ENCODE peak calls at places on chromosomes 4 and X, in seven cellular contexts. S, O, E, Z, K, P and I are unnamed samples.
A peak's percentile ranks its signal among the peaks of the same experiment; 100 is the strongest.

GRCh38 chrX:150429577-150429976 is 66.5 kb downstream of the MAMLD1 start:
- DNase-seq in S (no peak), O (no peak), E (no peak), Z (no peak), K (peak; percentile 86), P (no peak), I (no peak)

GRCh38 chrX:6026980-6027379 is 201.7 kb downstream of the NLGN4X start:
- DNase-seq in S (no peak), O (no peak), E (no peak), Z (no peak), K (no peak), P (no peak), I (no peak)

GRCh38 chr4:18366762-18367358 is 345.3 kb upstream of the LCORL start:
- DNase-seq in S (no peak), O (no peak), E (no peak), Z (no peak), K (peak; percentile 6), P (no peak), I (no peak)

GRCh38 chr4:169975837-169976796 is 50.1 kb downstream of the MFAP3L start:
- DNase-seq in S (no peak), O (no peak), E (no peak), Z (no peak), K (no peak), P (no peak), I (no peak)

GRCh38 chrX:20311505-20311904 is 44.8 kb upstream of the RPS6KA3 start:
- DNase-seq in S (no peak), O (no peak), E (no peak), Z (no peak), K (no peak), P (no peak), I (no peak)

GRCh38 chr4:67713531-67714247 is 12.7 kb upstream of the UBA6 start:
- DNase-seq in S (no peak), O (no peak), E (no peak), Z (no peak), K (peak; percentile 79), P (no peak), I (no peak)

GRCh38 chr4:110735691-110736090 is 112.8 kb upstream of the PITX2 start:
- DNase-seq in S (no peak), O (no peak), E (no peak), Z (no peak), K (peak; percentile 33), P (no peak), I (no peak)

GRCh38 chr4:166622425-166622977 is 611.8 kb downstream of the SPOCK3 start:
- DNase-seq in S (no peak), O (no peak), E (no peak), Z (no peak), K (no peak), P (no peak), I (no peak)

GRCh38 chr4:24104173-24104572 is 214.3 kb upstream of the PPARGC1A start:
- DNase-seq in S (no peak), O (no peak), E (no peak), Z (no peak), K (peak; percentile 55), P (no peak), I (no peak)

GRCh38 chrX:152915541-152916241 is 17.8 kb downstream of the ZNF185 start:
- DNase-seq in S (no peak), O (no peak), E (no peak), Z (no peak), K (peak; percentile 79), P (no peak), I (peak; percentile 15)

GRCh38 chr4:158787718-158788441 is 19.1 kb downstream of the FNIP2 start:
- DNase-seq in S (no peak), O (no peak), E (no peak), Z (no peak), K (no peak), P (no peak), I (no peak)

GRCh38 chr4:158791588-158791987 is 22.8 kb downstream of the FNIP2 start:
- DNase-seq in S (no peak), O (no peak), E (no peak), Z (no peak), K (no peak), P (no peak), I (no peak)

GRCh38 chr4:158793021-158793420 is 24.2 kb downstream of the FNIP2 start:
- DNase-seq in S (no peak), O (no peak), E (no peak), Z (no peak), K (no peak), P (no peak), I (no peak)

GRCh38 chr4:158788608-158789007 is 19.8 kb downstream of the FNIP2 start:
- DNase-seq in S (no peak), O (no peak), E (no peak), Z (no peak), K (no peak), P (no peak), I (no peak)

GRCh38 chr4:158789853-158790252 is 21.0 kb downstream of the FNIP2 start:
- DNase-seq in S (no peak), O (no peak), E (no peak), Z (no peak), K (no peak), P (no peak), I (no peak)
- H3K4me1 ChIP-seq in S (peaks cover 39% of the 10 kb centered on the region), O (peaks cover 14% of the 10 kb centered on the region), E (peaks cover 46% of the 10 kb centered on the region), Z (peaks cover 9% of the 10 kb centered on the region), K (peaks cover 5% of the 10 kb centered on the region), P (peaks cover 39% of the 10 kb centered on the region), I (peaks cover 95% of the 10 kb centered on the region)

DNA sequence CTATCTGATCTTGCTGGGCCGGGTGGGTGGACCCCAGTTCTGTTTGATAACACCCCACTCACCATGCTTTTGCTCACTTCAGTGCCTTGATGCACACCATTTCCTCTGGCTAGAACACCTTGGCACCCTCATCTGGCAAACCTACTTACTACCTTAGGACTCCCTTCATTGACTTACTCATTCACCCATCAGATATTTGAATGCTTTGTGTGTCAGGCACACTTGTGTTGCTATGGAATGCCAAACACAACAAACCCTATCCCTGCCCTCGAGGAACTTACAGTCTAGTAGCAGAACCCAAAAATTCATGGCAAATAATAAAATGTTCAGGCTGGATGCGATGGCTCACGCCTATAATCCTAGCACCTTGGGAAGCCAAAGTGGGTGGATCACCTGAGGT is 13.9 kb downstream of the CCNG2 start:
- DNase-seq in S (no peak), O (no peak), E (no peak), Z (no peak), K (no peak), P (no peak), I (no peak)
- H3K4me1 ChIP-seq in S (no peaks in the 10 kb centered on the region), O (no peaks in the 10 kb centered on the region), E (no peaks in the 10 kb centered on the region), Z (no peaks in the 10 kb centered on the region), K (peaks cover 10% of the 10 kb centered on the region), P (no peaks in the 10 kb centered on the region), I (peaks cover 6% of the 10 kb centered on the region)

DNA sequence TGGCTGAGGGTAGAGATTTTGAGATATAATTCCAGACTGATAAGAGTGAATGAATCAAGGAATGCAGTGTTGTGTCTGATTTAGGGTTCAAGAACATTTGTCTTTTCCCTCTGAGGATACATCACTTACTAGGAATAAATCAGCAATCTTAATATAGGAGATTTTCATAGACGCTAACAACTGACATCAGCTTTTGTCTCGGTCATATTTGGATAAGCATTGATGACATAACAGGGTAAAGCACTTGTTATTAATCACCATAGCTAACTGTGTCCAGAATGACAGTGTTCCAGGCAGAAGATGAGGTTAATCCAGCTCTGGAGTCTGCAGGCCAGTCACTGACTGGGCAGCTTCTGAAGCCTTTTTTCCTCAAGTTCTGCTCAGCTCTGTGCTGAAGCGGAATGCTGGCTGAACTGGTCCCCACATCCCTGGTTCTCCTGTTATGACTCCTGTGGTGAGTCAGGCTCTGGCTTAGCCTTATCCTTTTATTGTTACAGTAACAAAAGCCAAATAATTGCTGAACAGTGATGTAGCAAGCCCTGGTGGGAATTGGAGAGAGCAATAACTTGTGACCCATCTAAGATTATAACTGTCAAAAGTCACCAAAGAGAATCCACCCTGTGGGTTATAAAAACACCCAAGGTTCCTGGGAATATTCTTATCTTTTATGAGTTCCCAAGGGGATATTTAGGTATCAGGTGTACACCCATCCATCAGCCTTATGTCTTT is 41.8 kb downstream of the FNIP2 start:
- DNase-seq in S (peak; percentile 94), O (no peak), E (no peak), Z (peak; percentile 41), K (peak; percentile 98), P (peak; percentile 40), I (peak; percentile 35)
- H3K4me1 ChIP-seq in S (peaks cover 40% of the 10 kb centered on the region), O (peaks cover 25% of the 10 kb centered on the region), E (peaks cover 95% of the 10 kb centered on the region), Z (peaks cover 8% of the 10 kb centered on the region), K (peaks cover 8% of the 10 kb centered on the region), P (peaks cover 45% of the 10 kb centered on the region), I (peaks cover 97% of the 10 kb centered on the region)

DNA sequence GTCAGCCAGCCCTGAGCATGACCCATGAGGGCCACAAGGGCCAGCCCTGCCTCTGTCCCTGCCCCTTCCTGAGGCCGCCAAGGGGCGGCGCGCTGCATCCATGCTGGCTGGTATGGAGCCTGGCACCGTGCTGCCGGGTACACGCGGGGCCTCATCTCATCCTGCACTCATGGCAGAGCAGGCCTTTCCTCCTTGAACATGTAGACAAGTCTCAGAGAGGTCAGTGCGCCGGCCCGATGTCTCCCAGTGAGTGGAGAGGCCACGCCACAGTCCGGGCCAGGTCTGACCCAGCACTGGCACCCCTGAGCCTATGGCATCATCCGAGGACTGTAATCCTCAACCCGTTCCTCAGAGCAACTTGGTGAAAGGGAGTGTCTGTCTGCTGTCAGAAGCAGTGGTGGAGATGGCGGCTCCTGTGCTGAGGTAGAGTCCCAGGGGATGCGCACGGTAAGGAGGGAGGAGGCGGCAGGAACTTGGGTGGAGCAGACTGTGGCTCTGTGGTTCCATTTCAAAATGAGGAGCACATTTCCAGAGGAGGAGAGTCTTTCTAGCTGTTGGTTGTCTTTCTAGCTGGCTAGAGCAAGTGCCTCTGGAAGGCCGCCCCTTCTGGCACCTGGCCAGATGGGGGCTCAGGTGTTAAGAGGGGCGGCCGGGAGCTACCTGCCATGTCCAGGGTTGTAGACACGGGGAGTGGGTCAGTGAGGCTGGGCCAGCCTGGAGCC is 32.8 kb downstream of the TRMT44 start:
- DNase-seq in S (peak; percentile 73), O (peak; percentile 79), E (no peak), Z (no peak), K (no peak), P (no peak), I (no peak)
- H3K4me1 ChIP-seq in S (peaks cover 26% of the 10 kb centered on the region), O (no peaks in the 10 kb centered on the region), E (peaks cover 21% of the 10 kb centered on the region), Z (peaks cover 3% of the 10 kb centered on the region), K (peaks cover 25% of the 10 kb centered on the region), P (no peaks in the 10 kb centered on the region), I (peaks cover 17% of the 10 kb centered on the region)

GRCh38 chr4:102503831-102504786 is 3.0 kb downstream of the NFKB1 start:
- DNase-seq in S (no peak), O (no peak), E (no peak), Z (no peak), K (no peak), P (no peak), I (no peak)
- H3K4me1 ChIP-seq in S (peaks cover 19% of the 10 kb centered on the region), O (peaks cover 23% of the 10 kb centered on the region), E (peaks cover 43% of the 10 kb centered on the region), Z (no peaks in the 10 kb centered on the region), K (peaks cover 3% of the 10 kb centered on the region), P (peaks cover 29% of the 10 kb centered on the region), I (peaks cover 80% of the 10 kb centered on the region)